ENCODE peak calls at places on chromosomes 16 and 17, in four cellular contexts. V is GM12878, X is HepG2, I is K562. S is an unnamed sample.

GRCh38 chr17:49914096-49914490 is 54.9 kb upstream of the DLX4 start:
- DNase-seq in X (no peak), I (no peak), V (no peak), S (no peak)

GRCh38 chr16:16050106-16050505 is 100.7 kb downstream of the ABCC1 start:
- DNase-seq in V (no peak), I (no peak), X (no peak), S (no peak)

GRCh38 chr17:19744922-19745757 is 3.0 kb downstream of the ALDH3A1 start:
- DNase-seq in V (no peak), X (no peak), I (peak), S (peak)

GRCh38 chr17:81251943-81252301 is 12.8 kb downstream of the NDUFAF8 start:
- DNase-seq in V (no peak), X (no peak), I (no peak), S (no peak)

GRCh38 chr17:36534117-36534880 is at the start of gene MYO19:
- DNase-seq in V (peak), I (peak), X (peak), S (peak)

GRCh38 chr16:67667434-67667816 is 811 bp downstream of the C16orf86 start:
- DNase-seq in V (no peak), X (no peak), I (no peak), S (no peak)

GRCh38 chr16:50326835-50327465 is 41.8 kb downstream of the BRD7 start:
- DNase-seq in I (peak), V (peak), X (no peak), S (no peak)

GRCh38 chr16:68319185-68319908 is 8.5 kb downstream of the PRMT7 start:
- DNase-seq in V (no peak), I (no peak), X (no peak), S (no peak)

GRCh38 chr17:37086329-37086728 is 137.6 kb downstream of the AATF start:
- DNase-seq in I (no peak), V (no peak), X (no peak), S (no peak)

GRCh38 chr16:88293097-88293496 is 89.7 kb upstream of the ZNF469 start:
- DNase-seq in I (no peak), V (no peak), X (no peak), S (no peak)

GRCh38 chr17:16243385-16243784 is 26.4 kb downstream of the PIGL start:
- DNase-seq in I (no peak), V (no peak), X (no peak), S (no peak)

GRCh38 chr16:9797306-9797705 is 384.9 kb downstream of the GRIN2A start:
- DNase-seq in X (peak), V (no peak), I (no peak), S (no peak)

GRCh38 chr17:27345141-27345904 is 51.4 kb downstream of the WSB1 start:
- DNase-seq in V (no peak), X (no peak), I (peak), S (peak)

GRCh38 chr17:64992325-64992802 is 64.2 kb downstream of the GNA13 start:
- DNase-seq in X (peak), V (no peak), I (no peak), S (no peak)

GRCh38 chr17:38585056-38585804 is 20.5 kb downstream of the SRCIN1 start:
- DNase-seq in V (no peak), X (peak), I (no peak), S (no peak)

GRCh38 chr17:5662409-5663150 is 78.3 kb upstream of the NLRP1 start:
- DNase-seq in V (no peak), X (no peak), I (no peak), S (no peak)

GRCh38 chr17:5668557-5669138 is 84.3 kb upstream of the NLRP1 start:
- DNase-seq in V (no peak), X (no peak), I (no peak), S (no peak)

GRCh38 chr17:5661486-5662125 is 77.3 kb upstream of the NLRP1 start:
- DNase-seq in X (no peak), V (no peak), I (no peak), S (peak)

GRCh38 chr17:5667871-5668270 is 83.6 kb upstream of the NLRP1 start:
- DNase-seq in V (no peak), I (no peak), X (peak), S (peak)

DNA sequence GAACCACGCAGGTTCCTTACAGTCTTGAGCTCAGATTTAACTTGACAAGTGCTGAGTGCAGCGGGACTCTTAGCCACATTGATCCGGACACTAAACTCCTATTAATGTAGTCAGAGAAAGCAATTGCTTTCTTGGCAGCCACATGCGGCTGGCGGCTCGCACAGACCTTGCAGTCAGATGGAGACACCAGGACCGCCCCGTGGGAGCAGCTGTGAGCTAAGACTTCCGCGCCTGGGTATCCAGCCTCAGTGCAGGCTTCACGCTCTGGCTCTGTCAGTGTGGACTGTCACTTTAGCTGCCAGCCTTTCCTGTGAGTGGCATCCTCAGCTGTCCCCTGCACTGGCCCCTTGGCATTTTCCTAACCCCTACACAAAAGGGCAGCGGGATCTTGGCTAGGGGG is 80.9 kb upstream of the NLRP1 start:
- DNase-seq in V (no peak), X (no peak), I (no peak), S (no peak)
- TF ChIP-seq CREB1 in V (no peak), X (no peak), I (no peak), S (no peak)

GRCh38 chr16:53769787-53770186 is 65.8 kb downstream of the FTO start:
- DNase-seq in X (no peak), I (no peak), V (no peak), S (no peak)

GRCh38 chr16:53771655-53772497 is 67.9 kb downstream of the FTO start:
- DNase-seq in V (no peak), X (no peak), I (no peak), S (no peak)

GRCh38 chr16:53769185-53769584 is 65.2 kb downstream of the FTO start:
- DNase-seq in X (no peak), I (no peak), V (no peak), S (no peak)

GRCh38 chr16:53768593-53768992 is 64.6 kb downstream of the FTO start:
- DNase-seq in V (no peak), I (no peak), X (no peak), S (no peak)

GRCh38 chr16:53770641-53771040 is 66.7 kb downstream of the FTO start:
- DNase-seq in V (no peak), I (no peak), X (no peak), S (no peak)
- TF ChIP-seq CREM in V (no peak), I (no peak), X (no peak), S (no peak)

GRCh38 chr17:8941980-8942617 is 23.4 kb downstream of the PIK3R5 start:
- DNase-seq in V (no peak), X (no peak), I (no peak), S (no peak)
- TF ChIP-seq CREB1 in V (peak), X (no peak), I (no peak), S (no peak)

GRCh38 chr16:24041834-24042631 is 206.2 kb downstream of the PRKCB start:
- DNase-seq in X (peak), I (peak), V (peak), S (peak)

GRCh38 chr16:24046442-24046841 is 209.7 kb upstream of the CACNG3 start:
- DNase-seq in X (no peak), V (no peak), I (no peak), S (peak)

GRCh38 chr16:24044467-24044866 is 208.7 kb downstream of the PRKCB start:
- DNase-seq in V (no peak), I (no peak), X (no peak), S (no peak)

GRCh38 chr16:24049113-24049512 is 207.0 kb upstream of the CACNG3 start:
- DNase-seq in I (no peak), V (no peak), X (no peak), S (no peak)

DNA sequence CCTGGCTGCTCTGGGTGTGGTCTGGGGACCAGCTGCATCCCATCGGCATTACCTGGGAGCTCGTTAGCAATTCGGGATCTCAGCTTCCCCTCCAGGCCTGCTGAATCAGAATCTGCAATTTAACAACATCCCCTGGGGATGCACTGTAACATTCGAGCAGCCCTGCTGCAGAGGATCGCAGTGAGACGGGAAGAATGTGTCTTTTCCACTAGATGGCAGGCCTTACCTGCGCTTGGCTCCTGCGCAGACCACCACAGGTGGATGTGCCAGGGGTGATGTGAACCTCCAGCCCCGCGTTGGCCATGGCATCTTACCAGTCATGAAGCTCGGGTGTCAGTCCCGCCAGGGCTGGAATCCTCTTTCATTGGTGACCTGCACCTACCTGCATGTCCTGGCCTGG is 209.9 kb downstream of the PRKCB start:
- DNase-seq in X (no peak), I (no peak), V (no peak), S (peak)
- TF ChIP-seq CREM in X (no peak), I (no peak), V (no peak), S (no peak)

GRCh38 chr17:12983986-12984932 is 33.6 kb downstream of the ELAC2 start:
- DNase-seq in V (no peak), I (no peak), X (no peak), S (no peak)
- TF ChIP-seq CREB1 in V (no peak), I (no peak), X (no peak), S (no peak)